ENCODE peak calls at places on chromosome 17, in ten cellular contexts. D, W, T, M, V, Y, G, L, B and X are unnamed samples.

GRCh38 chr17:82273327-82274133 is at the start of gene CSNK1D:
- DNase-seq in D (peak), W (peak), T (peak), M (peak), V (peak), Y (peak), G (peak), L (peak), B (peak), X (peak)

GRCh38 chr17:47266782-47267181 is 13.2 kb downstream of the ITGB3 start:
- DNase-seq in D (no peak), W (no peak), T (no peak), M (no peak), V (no peak), Y (no peak), G (no peak), L (no peak), B (no peak), X (no peak)

GRCh38 chr17:46876353-46876887 is 25.0 kb downstream of the WNT9B start:
- DNase-seq in D (peak), W (peak), T (no peak), M (no peak), V (no peak), Y (no peak), G (peak), L (peak), B (no peak), X (peak)

GRCh38 chr17:33944412-33944811 is 310.7 kb upstream of the CCL2 start:
- DNase-seq in D (no peak), W (no peak), T (no peak), M (no peak), V (no peak), Y (no peak), G (no peak), L (no peak), B (no peak), X (no peak)

GRCh38 chr17:56754523-56755208 is 79.1 kb downstream of the C17orf67 start:
- DNase-seq in D (no peak), W (peak), T (peak), M (peak), V (peak), Y (no peak), G (no peak), L (peak), B (no peak), X (no peak)

GRCh38 chr17:83083368-83084201 is 4.2 kb downstream of the METRNL start:
- DNase-seq in D (no peak), W (peak), T (peak), M (peak), V (peak), Y (no peak), G (no peak), L (peak), B (no peak), X (no peak)

GRCh38 chr17:61091096-61091495 is 308.5 kb upstream of the TBX2 start:
- DNase-seq in D (no peak), W (no peak), T (no peak), M (no peak), V (no peak), Y (no peak), G (no peak), L (no peak), B (no peak), X (no peak)

GRCh38 chr17:49201481-49201927 is 8.9 kb downstream of the GNGT2 start:
- DNase-seq in D (no peak), W (no peak), T (no peak), M (peak), V (no peak), Y (no peak), G (no peak), L (peak), B (no peak), X (no peak)

GRCh38 chr17:72336026-72336803 is 215.4 kb downstream of the SOX9 start:
- DNase-seq in D (no peak), W (peak), T (no peak), M (no peak), V (no peak), Y (no peak), G (no peak), L (peak), B (peak), X (no peak)

GRCh38 chr17:39939588-39940419 is 12.3 kb downstream of the LRRC3C start:
- DNase-seq in D (peak), W (peak), T (peak), M (peak), V (peak), Y (no peak), G (peak), L (no peak), B (no peak), X (peak)

GRCh38 chr17:43477832-43478634 is 5.7 kb upstream of the DHX8 start:
- DNase-seq in D (no peak), W (no peak), T (no peak), M (no peak), V (no peak), Y (no peak), G (no peak), L (peak), B (no peak), X (no peak)

GRCh38 chr17:17499402-17500145 is 3.4 kb upstream of the RASD1 start:
- DNase-seq in D (no peak), W (no peak), T (no peak), M (no peak), V (no peak), Y (no peak), G (no peak), L (no peak), B (no peak), X (no peak)

GRCh38 chr17:29862951-29863350 is 67.1 kb downstream of the SSH2 start:
- DNase-seq in D (no peak), W (no peak), T (no peak), M (no peak), V (no peak), Y (no peak), G (no peak), L (no peak), B (no peak), X (no peak)

GRCh38 chr17:75927286-75927922 is 13.4 kb downstream of the FBF1 start:
- DNase-seq in D (peak), W (peak), T (no peak), M (no peak), V (peak), Y (no peak), G (peak), L (peak), B (no peak), X (peak)

GRCh38 chr17:65283704-65284103 is 146.5 kb downstream of the RGS9 start:
- DNase-seq in D (no peak), W (no peak), T (no peak), M (peak), V (no peak), Y (no peak), G (no peak), L (peak), B (no peak), X (no peak)

GRCh38 chr17:47994714-47995113 is 23.8 kb downstream of the CDK5RAP3 start:
- DNase-seq in D (no peak), W (no peak), T (no peak), M (no peak), V (no peak), Y (no peak), G (no peak), L (no peak), B (no peak), X (no peak)

GRCh38 chr17:32912218-32912897 is 15.6 kb upstream of the TMEM98 start:
- DNase-seq in D (no peak), W (peak), T (no peak), M (peak), V (peak), Y (no peak), G (no peak), L (peak), B (peak), X (no peak)

GRCh38 chr17:3719265-3719664 is 4.4 kb upstream of the HASPIN start:
- DNase-seq in D (no peak), W (no peak), T (no peak), M (no peak), V (no peak), Y (no peak), G (no peak), L (no peak), B (no peak), X (no peak)

GRCh38 chr17:36148559-36149295 is 27.7 kb downstream of the TBC1D3B start:
- DNase-seq in D (peak), W (peak), T (peak), M (peak), V (peak), Y (no peak), G (peak), L (peak), B (peak), X (peak)

GRCh38 chr17:1965556-1966273 is 59.4 kb downstream of the RTN4RL1 start:
- DNase-seq in D (no peak), W (no peak), T (no peak), M (no peak), V (no peak), Y (no peak), G (no peak), L (no peak), B (no peak), X (no peak)

GRCh38 chr17:76032073-76032779 is 5.1 kb upstream of the EVPL start:
- DNase-seq in D (no peak), W (peak), T (no peak), M (peak), V (no peak), Y (no peak), G (no peak), L (no peak), B (no peak), X (no peak)